ENCODE peak calls at places on chromosomes 11 and 22, in four cellular contexts. S, P, J and Q are unnamed samples.

GRCh38 chr11:118699508-118700220 is 20.2 kb upstream of the TREH start:
- DNase-seq in P (no peak), J (no peak), S (no peak), Q (no peak)

GRCh38 chr11:70063555-70063954 is 14.6 kb upstream of the ANO1 start:
- DNase-seq in P (peak; percentile 84), J (no peak), S (peak; percentile 26), Q (no peak)

GRCh38 chr22:43148581-43148980 is 2.8 kb upstream of the TSPO start:
- DNase-seq in J (no peak), S (no peak), P (no peak), Q (peak; percentile 65)

GRCh38 chr22:43996170-43996980 is 27.7 kb upstream of the PARVB start:
- DNase-seq in P (no peak), J (no peak), S (no peak), Q (peak; percentile 50)

GRCh38 chr11:75158241-75158640 is 7.3 kb downstream of the SLCO2B1 start:
- DNase-seq in J (no peak), P (no peak), S (no peak), Q (no peak)

GRCh38 chr11:108128772-108129171 is 7.4 kb downstream of the ACAT1 start:
- DNase-seq in S (no peak), P (no peak), J (no peak), Q (no peak)

GRCh38 chr22:44361391-44362126 is 48.8 kb upstream of the SHISAL1 start:
- DNase-seq in P (peak; percentile 78), S (no peak), J (no peak), Q (no peak)

GRCh38 chr22:29773233-29773632 is 6.1 kb downstream of the UQCR10 start:
- DNase-seq in S (peak; percentile 36), J (peak; percentile 69), P (peak; percentile 80), Q (no peak)

GRCh38 chr11:76783901-76784813 is 1.0 kb downstream of the TSKU start:
- DNase-seq in P (peak; percentile 80), S (peak; percentile 55), J (peak; percentile 95), Q (no peak)

GRCh38 chr11:91859666-91860065 is 365.0 kb upstream of the FAT3 start:
- DNase-seq in S (no peak), J (no peak), P (peak; percentile 66), Q (no peak)

GRCh38 chr11:77752518-77752917 is 68.0 kb downstream of the RSF1 start:
- DNase-seq in S (no peak), P (no peak), J (peak; percentile 50), Q (no peak)

GRCh38 chr11:204587-205109 is 2.6 kb downstream of the BET1L start:
- DNase-seq in J (no peak), S (no peak), P (no peak), Q (no peak)

GRCh38 chr22:35627267-35628041 is 10.3 kb upstream of the MB start:
- DNase-seq in P (peak; percentile 79), J (peak; percentile 89), S (peak; percentile 69), Q (peak; percentile 77)

GRCh38 chr11:10487002-10487647 is 32.1 kb downstream of the AMPD3 start:
- DNase-seq in P (no peak), J (no peak), S (no peak), Q (no peak)

GRCh38 chr11:86138958-86139357 is 70.1 kb upstream of the PICALM start:
- DNase-seq in S (no peak), P (no peak), J (no peak), Q (peak; percentile 51)

GRCh38 chr11:19379465-19379864 is 138.7 kb upstream of the E2F8 start:
- DNase-seq in J (no peak), S (no peak), P (no peak), Q (no peak)

GRCh38 chr22:23001463-23001862 is 68.9 kb upstream of the GNAZ start:
- DNase-seq in J (no peak), S (no peak), P (no peak), Q (no peak)

GRCh38 chr22:32103648-32104326 is 55.3 kb downstream of the C22orf42 start:
- DNase-seq in S (peak; percentile 15), P (peak; percentile 37), J (peak; percentile 43), Q (no peak)

GRCh38 chr22:27391092-27391770 is 410.3 kb downstream of the MN1 start:
- DNase-seq in J (peak; percentile 12), P (no peak), S (no peak), Q (no peak)

GRCh38 chr11:82701847-82702520 is 31.7 kb downstream of the FAM181B start:
- DNase-seq in S (peak; percentile 24), J (peak; percentile 50), P (peak; percentile 81), Q (peak; percentile 48)

GRCh38 chr11:23311986-23312940 is 452.0 kb upstream of the CCDC179 start:
- DNase-seq in S (no peak), P (peak; percentile 81), J (peak; percentile 38), Q (no peak)

GRCh38 chr11:117626576-117626975 is 170.4 kb downstream of the DSCAML1 start:
- DNase-seq in P (no peak), J (no peak), S (no peak), Q (no peak)

GRCh38 chr11:73297702-73298101 is 10.4 kb upstream of the ARHGEF17 start:
- DNase-seq in S (no peak), P (no peak), J (no peak), Q (no peak)

GRCh38 chr22:33524511-33525270 is 395.6 kb downstream of the LARGE1 start:
- DNase-seq in P (no peak), S (no peak), J (no peak), Q (no peak)

GRCh38 chr11:47051217-47051616 is 114.7 kb downstream of the CSTPP1 start:
- DNase-seq in P (no peak), S (no peak), J (peak; percentile 39), Q (no peak)

GRCh38 chr11:46119352-46120216 is 1.7 kb downstream of the PHF21A start:
- DNase-seq in S (no peak), J (peak; percentile 75), P (peak; percentile 22), Q (peak; percentile 79)

GRCh38 chr11:69869311-69869939 is 50.2 kb upstream of the FGF3 start:
- DNase-seq in P (no peak), J (no peak), S (no peak), Q (no peak)

GRCh38 chr11:55571828-55572227 is at the start of gene OR4C16:
- DNase-seq in S (no peak), P (no peak), J (no peak), Q (no peak)
- TF ChIP-seq EZH2 in S (no peak), P (no peak), J (no peak), Q (no peak)

GRCh38 chr11:60836866-60837510 is 4.9 kb upstream of the CCDC86 start:
- DNase-seq in S (no peak), J (no peak), P (no peak), Q (no peak)

GRCh38 chr11:60840711-60841430 is 1.0 kb upstream of the CCDC86 start:
- DNase-seq in S (no peak), J (peak; percentile 89), P (peak; percentile 21), Q (peak; percentile 78)

GRCh38 chr11:60834742-60835141 is 7.2 kb upstream of the CCDC86 start:
- DNase-seq in J (no peak), P (no peak), S (no peak), Q (no peak)

GRCh38 chr11:60835472-60835871 is 6.4 kb upstream of the CCDC86 start:
- DNase-seq in S (no peak), J (no peak), P (peak; percentile 75), Q (no peak)

DNA sequence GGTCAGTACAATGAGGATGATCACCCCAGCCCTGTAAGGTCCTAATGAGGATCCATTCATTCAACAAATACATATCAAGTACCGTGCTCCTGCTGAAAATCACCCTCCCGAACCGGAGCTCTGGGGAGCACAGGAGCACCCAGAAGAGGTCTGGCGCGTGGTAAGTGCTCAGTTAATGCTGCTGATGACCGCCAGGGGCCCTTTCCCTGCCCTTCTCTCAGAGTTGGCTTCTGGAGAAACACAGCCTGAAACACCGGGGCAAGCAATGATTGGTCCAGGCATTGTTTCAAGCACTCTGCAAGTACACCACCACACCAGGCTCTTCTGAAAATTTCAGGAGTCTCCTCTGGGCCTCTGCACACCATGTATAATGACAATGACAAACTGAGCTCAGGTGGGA is 3.8 kb upstream of the CCDC86 start:
- DNase-seq in S (peak; percentile 10), J (peak; percentile 52), P (no peak), Q (peak; percentile 84)
- TF ChIP-seq EZH2phosphoT487 in S (no peak), J (no peak), P (no peak), Q (no peak)

DNA sequence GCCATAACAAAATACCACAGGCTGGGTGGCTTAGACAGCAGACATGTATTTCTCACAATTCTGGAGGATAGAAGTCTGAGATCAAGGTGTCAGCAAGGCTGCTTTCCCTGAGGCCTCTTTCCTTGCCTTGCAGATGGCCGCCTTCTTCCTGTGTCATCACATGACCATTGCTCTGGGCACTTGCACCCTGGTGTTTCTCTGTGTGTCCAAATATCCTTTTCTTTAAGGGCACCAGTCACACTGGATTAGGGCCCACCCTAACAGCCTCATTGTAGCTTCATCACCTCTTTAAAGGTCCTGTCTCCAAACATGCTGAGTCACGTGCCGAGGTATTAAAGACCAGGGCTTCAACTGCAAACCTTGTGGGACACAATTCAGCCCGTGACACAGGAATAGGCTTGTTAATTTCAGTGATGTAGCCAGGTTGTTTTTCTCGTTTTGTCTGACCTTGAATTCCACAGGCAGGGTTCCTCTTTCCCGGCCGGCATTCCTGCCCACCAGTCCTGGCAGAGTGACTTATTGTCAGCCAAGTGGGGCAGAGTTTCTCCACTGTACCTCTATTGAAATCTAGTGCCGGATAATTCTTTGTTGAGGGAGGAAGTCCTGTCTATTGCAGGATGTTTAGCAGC is 100.1 kb downstream of the KCNQ1OT1 start:
- DNase-seq in J (no peak), P (peak; percentile 17), S (no peak), Q (no peak)
- TF ChIP-seq EZH2 in J (no peak), P (no peak), S (no peak), Q (no peak)

GRCh38 chr11:67120881-67121710 is 2.0 kb downstream of the KDM2A start:
- DNase-seq in S (no peak), J (peak; percentile 61), P (peak; percentile 43), Q (peak; percentile 65)

GRCh38 chr11:67126986-67127385 is 7.9 kb downstream of the KDM2A start:
- DNase-seq in S (no peak), P (no peak), J (no peak), Q (no peak)
- TF ChIP-seq EZH2phosphoT487 in S (no peak), P (no peak), J (no peak), Q (no peak)

GRCh38 chr11:20601221-20601914 is 2.0 kb downstream of the SLC6A5 start:
- DNase-seq in J (no peak), S (no peak), P (no peak), Q (no peak)
- TF ChIP-seq EZH2 in J (no peak), S (no peak), P (no peak), Q (no peak)

GRCh38 chr11:6554828-6555706 is 48.3 kb downstream of the RRP8 start:
- DNase-seq in S (no peak), J (no peak), P (no peak), Q (no peak)
- TF ChIP-seq EZH2phosphoT487 in S (no peak), J (no peak), P (no peak), Q (no peak)

GRCh38 chr11:18375941-18376340 is 18.4 kb upstream of the LDHA start:
- DNase-seq in S (no peak), P (no peak), J (no peak), Q (no peak)
- TF ChIP-seq EZH2 in S (no peak), P (no peak), J (no peak), Q (no peak)

GRCh38 chr22:46366327-46366731 is 30.8 kb downstream of the TRMU start:
- DNase-seq in P (no peak), S (no peak), J (no peak), Q (no peak)

GRCh38 chr22:46368422-46368821 is 32.9 kb downstream of the TRMU start:
- DNase-seq in S (no peak), J (no peak), P (no peak), Q (no peak)

GRCh38 chr22:46366801-46367706 is 31.5 kb downstream of the TRMU start:
- DNase-seq in J (no peak), P (no peak), S (no peak), Q (peak; percentile 92)

GRCh38 chr22:46368871-46369715 is 33.6 kb downstream of the TRMU start:
- DNase-seq in P (no peak), J (no peak), S (no peak), Q (no peak)

GRCh38 chr22:46367707-46368191 is 32.2 kb downstream of the TRMU start:
- DNase-seq in J (peak; percentile 67), P (peak; percentile 70), S (peak; percentile 29), Q (peak; percentile 85)
- TF ChIP-seq EZH2phosphoT487 in J (no peak), P (no peak), S (no peak), Q (no peak)